ENCODE peak calls at places on chromosome 1, in five cellular contexts. J, H, V, K and W are unnamed samples.

GRCh38 chr1:16110884-16111283 is 37.4 kb upstream of the FAM131C start:
- DNase-seq in K (no peak), V (no peak), J (no peak), H (no peak), W (no peak)

GRCh38 chr1:57839488-57839887 is 415.6 kb upstream of the DAB1 start:
- DNase-seq in K (no peak), J (no peak), H (no peak), V (no peak), W (no peak)

GRCh38 chr1:4331371-4332163 is 322.8 kb upstream of the AJAP1 start:
- DNase-seq in K (no peak), V (no peak), H (no peak), J (no peak), W (no peak)

GRCh38 chr1:217642455-217642854 is 11.3 kb downstream of the SPATA17 start:
- DNase-seq in V (no peak), K (no peak), J (no peak), H (no peak), W (no peak)

GRCh38 chr1:154485106-154485505 is 16.9 kb upstream of the TDRD10 start:
- DNase-seq in H (no peak), J (no peak), V (no peak), K (no peak), W (no peak)

GRCh38 chr1:48644190-48644930 is 132.3 kb downstream of the BEND5 start:
- DNase-seq in H (no peak), J (no peak), K (no peak), V (no peak), W (no peak)

GRCh38 chr1:78096976-78097375 is 51.2 kb downstream of the GIPC2 start:
- DNase-seq in H (no peak), K (no peak), V (no peak), J (no peak), W (no peak)

GRCh38 chr1:7929637-7930036 is 11.0 kb downstream of the TNFRSF9 start:
- DNase-seq in H (no peak), V (no peak), K (no peak), J (no peak), W (no peak)

GRCh38 chr1:224127925-224128819 is 14.3 kb downstream of the FBXO28 start:
- DNase-seq in J (no peak), H (no peak), V (no peak), K (no peak), W (no peak)

GRCh38 chr1:73472810-73473209 is 725.2 kb downstream of the LRRIQ3 start:
- DNase-seq in J (no peak), V (no peak), K (no peak), H (no peak), W (no peak)